ENCODE peak calls at places on chromosomes 2 and 18, in five cellular contexts. One of them, this sample, is unnamed.
A peak's percentile ranks its signal among the peaks of the same experiment; 100 is the strongest.

GRCh38 chr2:226308981-226309380 is 490.6 kb downstream of the IRS1 start:
- DNase-seq in K562: no peak
- DNase-seq in SK-N-SH: no peak
- DNase-seq in HepG2: no peak
- DNase-seq in GM12878: no peak
- DNase-seq in this sample: no peak

GRCh38 chr18:67265464-67266245 is 250.9 kb downstream of the DSEL start:
- DNase-seq in K562: no peak
- DNase-seq in SK-N-SH: no peak
- DNase-seq in HepG2: no peak
- DNase-seq in GM12878: no peak
- DNase-seq in this sample: no peak

GRCh38 chr18:9215221-9215933 is 78.8 kb downstream of the ANKRD12 start:
- DNase-seq in K562: no peak
- DNase-seq in SK-N-SH: no peak
- DNase-seq in HepG2: peak; percentile 90
- DNase-seq in GM12878: no peak
- DNase-seq in this sample: no peak

GRCh38 chr2:218962859-218963492 is 3.5 kb downstream of the CDK5R2 start:
- DNase-seq in K562: peak; percentile 71
- DNase-seq in SK-N-SH: peak; percentile 86
- DNase-seq in HepG2: peak; percentile 59
- DNase-seq in GM12878: no peak
- DNase-seq in this sample: peak; percentile 70

GRCh38 chr18:35513181-35513932 is 15.6 kb upstream of the INO80C start:
- DNase-seq in K562: no peak
- DNase-seq in SK-N-SH: no peak
- DNase-seq in HepG2: no peak
- DNase-seq in GM12878: no peak
- DNase-seq in this sample: peak; percentile 56

GRCh38 chr2:30188292-30188691 is 41.5 kb downstream of the YPEL5 start:
- DNase-seq in K562: no peak
- DNase-seq in SK-N-SH: no peak
- DNase-seq in HepG2: no peak
- DNase-seq in GM12878: no peak
- DNase-seq in this sample: no peak

GRCh38 chr2:74924463-74925265 is 33.8 kb upstream of the POLE4 start:
- DNase-seq in K562: no peak
- DNase-seq in SK-N-SH: no peak
- DNase-seq in HepG2: peak; percentile 68
- DNase-seq in GM12878: no peak
- DNase-seq in this sample: no peak

GRCh38 chr18:79383388-79384056 is 12.2 kb upstream of the NFATC1 start:
- DNase-seq in K562: no peak
- DNase-seq in SK-N-SH: peak; percentile 36
- DNase-seq in HepG2: no peak
- DNase-seq in GM12878: no peak
- DNase-seq in this sample: no peak

GRCh38 chr2:55620123-55620779 is 2.8 kb upstream of the PPP4R3B start:
- DNase-seq in K562: no peak
- DNase-seq in SK-N-SH: peak; percentile 28
- DNase-seq in HepG2: peak; percentile 63
- DNase-seq in GM12878: no peak
- DNase-seq in this sample: peak; percentile 33

GRCh38 chr2:165371356-165371755 is 98.1 kb upstream of the CSRNP3 start:
- DNase-seq in K562: no peak
- DNase-seq in SK-N-SH: no peak
- DNase-seq in HepG2: no peak
- DNase-seq in GM12878: no peak
- DNase-seq in this sample: no peak

GRCh38 chr18:79583426-79583825 is 96.2 kb upstream of the CTDP1 start:
- DNase-seq in K562: no peak
- DNase-seq in SK-N-SH: no peak
- DNase-seq in HepG2: no peak
- DNase-seq in GM12878: no peak
- DNase-seq in this sample: no peak

GRCh38 chr18:62678847-62679535 is 36.4 kb upstream of the PHLPP1 start:
- DNase-seq in K562: no peak
- DNase-seq in SK-N-SH: no peak
- DNase-seq in HepG2: peak; percentile 12
- DNase-seq in GM12878: no peak
- DNase-seq in this sample: no peak

GRCh38 chr2:39156107-39156506 is 35.3 kb upstream of the SOS1 start:
- DNase-seq in K562: no peak
- DNase-seq in SK-N-SH: no peak
- DNase-seq in HepG2: no peak
- DNase-seq in GM12878: no peak
- DNase-seq in this sample: no peak

GRCh38 chr2:221085376-221085900 is 486.7 kb downstream of the EPHA4 start:
- DNase-seq in K562: no peak
- DNase-seq in SK-N-SH: no peak
- DNase-seq in HepG2: no peak
- DNase-seq in GM12878: no peak
- DNase-seq in this sample: no peak

GRCh38 chr2:170339753-170340692 is 162.1 kb downstream of the MYO3B start:
- DNase-seq in K562: no peak
- DNase-seq in SK-N-SH: no peak
- DNase-seq in HepG2: no peak
- DNase-seq in GM12878: no peak
- DNase-seq in this sample: no peak

GRCh38 chr2:45264227-45265225 is 255.3 kb upstream of the SIX2 start:
- DNase-seq in K562: no peak
- DNase-seq in SK-N-SH: no peak
- DNase-seq in HepG2: no peak
- DNase-seq in GM12878: no peak
- DNase-seq in this sample: no peak

GRCh38 chr18:12768622-12769021 is 65.8 kb downstream of the PSMG2 start:
- DNase-seq in K562: no peak
- DNase-seq in SK-N-SH: no peak
- DNase-seq in HepG2: no peak
- DNase-seq in GM12878: no peak
- DNase-seq in this sample: no peak

GRCh38 chr2:196587061-196587460 is 52.5 kb upstream of the CCDC150 start:
- DNase-seq in K562: no peak
- DNase-seq in SK-N-SH: no peak
- DNase-seq in HepG2: no peak
- DNase-seq in GM12878: no peak
- DNase-seq in this sample: no peak

GRCh38 chr2:195318440-195319111 is 338.4 kb upstream of the SLC39A10 start:
- DNase-seq in K562: peak; percentile 7
- DNase-seq in SK-N-SH: peak; percentile 48
- DNase-seq in HepG2: peak; percentile 41
- DNase-seq in GM12878: no peak
- DNase-seq in this sample: peak; percentile 37

GRCh38 chr2:204695506-204695905 is 150.2 kb downstream of the PARD3B start:
- DNase-seq in K562: no peak
- DNase-seq in SK-N-SH: no peak
- DNase-seq in HepG2: no peak
- DNase-seq in GM12878: no peak
- DNase-seq in this sample: no peak
- TF ChIP-seq FOXM1 in K562: no peak
- TF ChIP-seq FOXM1 in SK-N-SH: no peak
- TF ChIP-seq FOXM1 in HepG2: no peak
- TF ChIP-seq FOXM1 in GM12878: no peak
- TF ChIP-seq FOXM1 in this sample: no peak

DNA sequence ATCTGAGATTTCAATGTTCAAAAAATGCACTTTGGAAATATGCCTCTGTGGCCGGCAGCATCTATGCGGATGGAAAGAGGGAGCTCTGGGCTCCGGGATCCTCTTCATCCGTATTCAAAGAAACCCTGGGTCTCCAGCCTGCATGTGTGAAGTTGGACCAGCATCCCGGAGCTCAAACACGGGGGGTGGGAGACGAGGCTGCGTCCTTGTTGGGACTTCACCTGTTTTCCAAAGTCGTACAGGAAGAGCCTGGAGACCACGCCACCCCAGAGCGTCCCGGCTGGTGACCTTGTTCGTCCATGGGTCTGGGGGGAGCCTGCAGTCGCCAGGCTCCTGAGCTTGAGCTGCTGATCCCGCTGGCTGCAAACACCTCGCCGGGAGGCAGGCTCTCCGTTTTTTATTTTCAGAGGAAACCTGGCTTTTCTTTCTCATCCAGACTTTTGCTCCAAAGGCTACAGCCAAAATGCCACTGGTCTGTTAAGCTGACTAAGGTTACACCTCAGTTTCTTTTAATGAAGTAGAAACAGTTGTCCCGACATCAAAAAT is 77.4 kb downstream of the PTGR3 start:
- DNase-seq in K562: no peak
- DNase-seq in SK-N-SH: no peak
- DNase-seq in HepG2: no peak
- DNase-seq in GM12878: no peak
- DNase-seq in this sample: no peak
- TF ChIP-seq FOXM1 in K562: no peak
- TF ChIP-seq FOXM1 in SK-N-SH: no peak
- TF ChIP-seq FOXM1 in HepG2: no peak
- TF ChIP-seq FOXM1 in GM12878: no peak
- TF ChIP-seq FOXM1 in this sample: no peak

GRCh38 chr18:46563317-46563716 is 93.7 kb downstream of the LOXHD1 start:
- DNase-seq in K562: no peak
- DNase-seq in SK-N-SH: no peak
- DNase-seq in HepG2: no peak
- DNase-seq in GM12878: no peak
- DNase-seq in this sample: no peak
- TF ChIP-seq FOXM1 in K562: no peak
- TF ChIP-seq FOXM1 in SK-N-SH: no peak
- TF ChIP-seq FOXM1 in HepG2: no peak
- TF ChIP-seq FOXM1 in GM12878: no peak
- TF ChIP-seq FOXM1 in this sample: no peak

GRCh38 chr2:101330253-101330921 is 21.9 kb upstream of the RNF149 start:
- DNase-seq in K562: no peak
- DNase-seq in SK-N-SH: no peak
- DNase-seq in HepG2: peak; percentile 92
- DNase-seq in GM12878: no peak
- DNase-seq in this sample: no peak
- TF ChIP-seq FOXM1 in K562: no peak
- TF ChIP-seq FOXM1 in SK-N-SH: no peak
- TF ChIP-seq FOXM1 in HepG2: no peak
- TF ChIP-seq FOXM1 in GM12878: no peak
- TF ChIP-seq FOXM1 in this sample: no peak

DNA sequence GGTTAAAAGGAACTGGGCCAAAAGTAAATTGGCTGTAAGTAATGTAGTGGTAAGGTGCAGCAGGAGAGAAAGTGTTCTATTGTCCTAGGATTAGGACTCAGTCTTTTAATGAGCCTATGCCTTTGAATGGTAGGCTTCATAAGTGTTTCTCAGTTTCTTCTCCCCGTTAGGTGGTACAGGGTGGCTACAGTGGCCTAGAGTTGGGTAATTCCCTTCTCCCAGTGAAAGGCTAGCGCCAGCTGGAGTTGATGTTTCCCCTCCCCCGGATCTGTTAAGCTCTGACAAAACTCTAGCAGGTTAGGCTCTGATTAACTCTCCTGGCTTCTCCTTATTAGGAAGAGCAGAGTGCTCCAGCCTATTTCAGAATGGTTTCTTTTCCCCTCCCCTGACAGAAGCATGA is 127.7 kb downstream of the DNAH6 start:
- DNase-seq in K562: no peak
- DNase-seq in SK-N-SH: no peak
- DNase-seq in HepG2: no peak
- DNase-seq in GM12878: no peak
- DNase-seq in this sample: no peak
- TF ChIP-seq FOXM1 in K562: no peak
- TF ChIP-seq FOXM1 in SK-N-SH: no peak
- TF ChIP-seq FOXM1 in HepG2: no peak
- TF ChIP-seq FOXM1 in GM12878: no peak
- TF ChIP-seq FOXM1 in this sample: no peak

This sample was measured in HEK293T.